ENCODE peak calls at places on chromosomes 3 and 15, in ten cellular contexts. U, W, F, P, Y, N, L, C, V and G are unnamed samples.

GRCh38 chr3:10945683-10946287 is 46.8 kb upstream of the SLC6A1 start:
- DNase-seq in U (peak), W (peak), F (peak), P (peak), Y (peak), N (peak), L (no peak), C (no peak), V (peak), G (peak)

GRCh38 chr3:15860014-15860934 is 62.5 kb upstream of the ANKRD28 start:
- DNase-seq in U (peak), W (peak), F (peak), P (no peak), Y (no peak), N (peak), L (no peak), C (no peak), V (peak), G (no peak)

GRCh38 chr15:31317980-31318342 is 8.7 kb upstream of the KLF13 start:
- DNase-seq in U (no peak), W (no peak), F (no peak), P (no peak), Y (no peak), N (no peak), L (no peak), C (no peak), V (no peak), G (no peak)

GRCh38 chr3:7293286-7293685 is 432.4 kb downstream of the GRM7 start:
- DNase-seq in U (no peak), W (no peak), F (no peak), P (no peak), Y (no peak), N (no peak), L (no peak), C (no peak), V (no peak), G (no peak)

GRCh38 chr3:130950641-130951040 is 56.8 kb downstream of the ATP2C1 start:
- DNase-seq in U (no peak), W (no peak), F (no peak), P (no peak), Y (no peak), N (no peak), L (no peak), C (no peak), V (no peak), G (no peak)

GRCh38 chr3:38039101-38039898 is at the start of gene DLEC1:
- DNase-seq in U (no peak), W (peak), F (peak), P (peak), Y (no peak), N (peak), L (peak), C (no peak), V (peak), G (peak)

GRCh38 chr15:37106490-37107001 is 6.2 kb upstream of the MEIS2 start:
- DNase-seq in U (no peak), W (peak), F (peak), P (no peak), Y (no peak), N (peak), L (no peak), C (no peak), V (peak), G (no peak)

GRCh38 chr3:149464706-149465328 is 9.7 kb upstream of the TM4SF4 start:
- DNase-seq in U (no peak), W (no peak), F (no peak), P (no peak), Y (no peak), N (no peak), L (peak), C (no peak), V (no peak), G (no peak)

GRCh38 chr3:188734395-188734794 is 437.4 kb upstream of the TPRG1 start:
- DNase-seq in U (no peak), W (no peak), F (no peak), P (no peak), Y (no peak), N (no peak), L (no peak), C (no peak), V (peak), G (no peak)

GRCh38 chr15:74964794-74965193 is 8.2 kb upstream of the RPP25 start:
- DNase-seq in U (no peak), W (no peak), F (peak), P (no peak), Y (no peak), N (no peak), L (no peak), C (no peak), V (no peak), G (no peak)

GRCh38 chr3:181699171-181699903 is 12.4 kb upstream of the SOX2 start:
- DNase-seq in U (no peak), W (no peak), F (peak), P (no peak), Y (no peak), N (no peak), L (no peak), C (no peak), V (no peak), G (no peak)

GRCh38 chr15:66621491-66622467 is 56.0 kb upstream of the LCTL start:
- DNase-seq in U (no peak), W (peak), F (peak), P (no peak), Y (no peak), N (peak), L (no peak), C (no peak), V (no peak), G (no peak)

GRCh38 chr15:54839379-54839778 is 357.4 kb downstream of the RSL24D1 start:
- DNase-seq in U (no peak), W (no peak), F (no peak), P (no peak), Y (no peak), N (no peak), L (no peak), C (no peak), V (no peak), G (no peak)

GRCh38 chr3:185630182-185630622 is 44.1 kb downstream of the SENP2 start:
- DNase-seq in U (no peak), W (peak), F (no peak), P (no peak), Y (no peak), N (peak), L (no peak), C (no peak), V (peak), G (no peak)

GRCh38 chr15:55868707-55869106 is 124.7 kb downstream of the NEDD4 start:
- DNase-seq in U (peak), W (no peak), F (no peak), P (no peak), Y (no peak), N (no peak), L (no peak), C (no peak), V (no peak), G (no peak)

GRCh38 chr15:35061171-35062163 is 23.6 kb downstream of the NANOGP8 start:
- DNase-seq in U (no peak), W (peak), F (no peak), P (no peak), Y (no peak), N (no peak), L (no peak), C (no peak), V (no peak), G (no peak)

GRCh38 chr3:194632983-194633348 is 253 bp downstream of the TMEM44 start:
- DNase-seq in U (peak), W (peak), F (no peak), P (peak), Y (no peak), N (peak), L (no peak), C (no peak), V (no peak), G (no peak)

GRCh38 chr3:105359098-105359762 is 7.5 kb upstream of the ALCAM start:
- DNase-seq in U (no peak), W (no peak), F (no peak), P (no peak), Y (no peak), N (no peak), L (no peak), C (no peak), V (no peak), G (no peak)

GRCh38 chr3:42010530-42010929 is 48.6 kb upstream of the ULK4 start:
- DNase-seq in U (no peak), W (no peak), F (no peak), P (no peak), Y (no peak), N (peak), L (no peak), C (no peak), V (no peak), G (no peak)

GRCh38 chr15:66024998-66025397 is 155.7 kb downstream of the RAB11A start:
- DNase-seq in U (no peak), W (no peak), F (no peak), P (no peak), Y (no peak), N (no peak), L (no peak), C (no peak), V (no peak), G (no peak)

GRCh38 chr15:65338366-65338765 is 33.9 kb downstream of the RNU5B-1 start:
- DNase-seq in U (no peak), W (no peak), F (peak), P (no peak), Y (no peak), N (peak), L (no peak), C (peak), V (no peak), G (no peak)

GRCh38 chr15:77840962-77841361 is 208.2 kb upstream of the LINGO1 start:
- DNase-seq in U (peak), W (no peak), F (no peak), P (no peak), Y (no peak), N (no peak), L (no peak), C (no peak), V (no peak), G (no peak)

GRCh38 chr3:156615592-156616173 is 58.7 kb upstream of the TIPARP start:
- DNase-seq in U (no peak), W (no peak), F (no peak), P (no peak), Y (no peak), N (no peak), L (no peak), C (no peak), V (no peak), G (no peak)

GRCh38 chr3:151558621-151559020 is 97.8 kb upstream of the IGSF10 start:
- DNase-seq in U (no peak), W (no peak), F (no peak), P (no peak), Y (no peak), N (no peak), L (no peak), C (no peak), V (no peak), G (no peak)

GRCh38 chr3:149364624-149365023 is 12.8 kb downstream of the TM4SF1 start:
- DNase-seq in U (no peak), W (no peak), F (no peak), P (no peak), Y (no peak), N (no peak), L (no peak), C (no peak), V (no peak), G (no peak)

GRCh38 chr15:59377940-59378339 is 5.3 kb upstream of the MYO1E start:
- DNase-seq in U (no peak), W (no peak), F (no peak), P (no peak), Y (no peak), N (no peak), L (no peak), C (no peak), V (no peak), G (no peak)

GRCh38 chr15:80604583-80605506 is 90.3 kb upstream of the ABHD17C start:
- DNase-seq in U (no peak), W (no peak), F (no peak), P (no peak), Y (no peak), N (no peak), L (peak), C (no peak), V (no peak), G (no peak)

GRCh38 chr3:162437480-162437879 is 940.9 kb downstream of the OTOL1 start:
- DNase-seq in U (no peak), W (no peak), F (no peak), P (no peak), Y (no peak), N (no peak), L (no peak), C (no peak), V (no peak), G (no peak)

GRCh38 chr3:83842511-83842910 is 1116.3 kb upstream of the CADM2 start:
- DNase-seq in U (no peak), W (no peak), F (no peak), P (no peak), Y (no peak), N (no peak), L (no peak), C (no peak), V (no peak), G (no peak)

GRCh38 chr3:189365609-189366564 is 194.1 kb downstream of the TPRG1 start:
- DNase-seq in U (no peak), W (no peak), F (no peak), P (no peak), Y (no peak), N (no peak), L (no peak), C (no peak), V (no peak), G (no peak)

GRCh38 chr3:20047940-20048339 is 7.7 kb downstream of the KAT2B start:
- DNase-seq in U (no peak), W (no peak), F (no peak), P (no peak), Y (no peak), N (no peak), L (no peak), C (no peak), V (no peak), G (no peak)

GRCh38 chr3:127339943-127340861 is 52.4 kb upstream of the PRR20G start:
- DNase-seq in U (no peak), W (no peak), F (peak), P (no peak), Y (no peak), N (no peak), L (peak), C (no peak), V (no peak), G (no peak)

GRCh38 chr3:52248165-52248541 is 2.6 kb downstream of the PPM1M start:
- DNase-seq in U (no peak), W (no peak), F (peak), P (no peak), Y (no peak), N (no peak), L (no peak), C (no peak), V (no peak), G (no peak)

GRCh38 chr15:96345560-96346389 is 15.3 kb downstream of the NR2F2 start:
- DNase-seq in U (peak), W (peak), F (peak), P (no peak), Y (no peak), N (peak), L (no peak), C (no peak), V (peak), G (no peak)

GRCh38 chr3:24290596-24290995 is 204.1 kb downstream of the THRB start:
- DNase-seq in U (no peak), W (no peak), F (no peak), P (no peak), Y (no peak), N (no peak), L (no peak), C (no peak), V (no peak), G (no peak)